ENCODE peak calls at places on chromosomes 3 and 15, in six cellular contexts. U, Y, L, K, O and J are unnamed samples.

GRCh38 chr15:41017051-41017735 is 63.9 kb downstream of the CHAC1 start:
- DNase-seq in U (no peak), K (no peak), Y (peak; percentile 69), O (no peak), L (no peak), J (no peak)

GRCh38 chr3:113948015-113948917 is 453 bp downstream of the ZDHHC23 start:
- DNase-seq in O (peak; percentile 22), K (peak; percentile 82), U (peak; percentile 32), Y (peak; percentile 76), L (no peak), J (peak; percentile 27)

GRCh38 chr15:59997070-59997701 is 6.9 kb upstream of the FOXB1 start:
- DNase-seq in U (no peak), Y (peak; percentile 95), K (no peak), O (no peak), L (no peak), J (no peak)

GRCh38 chr3:196141866-196142673 is 60.2 kb upstream of the TFRC start:
- DNase-seq in L (no peak), O (no peak), U (no peak), K (peak; percentile 70), Y (no peak), J (no peak)

GRCh38 chr15:63380828-63381282 is 791 bp downstream of the CA12 start:
- DNase-seq in Y (no peak), L (no peak), K (no peak), U (no peak), O (no peak), J (no peak)

GRCh38 chr3:193894121-193894863 is 241.7 kb upstream of the HES1 start:
- DNase-seq in O (no peak), U (no peak), K (peak; percentile 35), Y (no peak), L (no peak), J (peak; percentile 23)

GRCh38 chr3:58117561-58118305 is 93.0 kb downstream of the DNASE1L3 start:
- DNase-seq in K (peak; percentile 71), L (no peak), U (no peak), Y (no peak), O (peak; percentile 74), J (no peak)

GRCh38 chr3:30623375-30623774 is 17.0 kb downstream of the TGFBR2 start:
- DNase-seq in O (no peak), Y (no peak), U (no peak), L (no peak), K (no peak), J (no peak)

GRCh38 chr3:197475514-197475913 is 80.3 kb downstream of the BDH1 start:
- DNase-seq in O (no peak), U (no peak), L (no peak), K (no peak), Y (no peak), J (no peak)

GRCh38 chr15:100528833-100529428 is at the start of gene CERS3:
- DNase-seq in O (no peak), Y (no peak), L (no peak), U (no peak), K (no peak), J (no peak)

GRCh38 chr3:184769771-184770170 is 42.2 kb upstream of the VPS8 start:
- DNase-seq in L (no peak), Y (no peak), O (no peak), K (no peak), U (no peak), J (no peak)

GRCh38 chr3:133169669-133170068 is 131.5 kb downstream of the TMEM108 start:
- DNase-seq in O (no peak), U (no peak), Y (no peak), K (no peak), L (no peak), J (no peak)

GRCh38 chr3:65326574-65326973 is 638.8 kb upstream of the ADAMTS9 start:
- DNase-seq in O (no peak), U (no peak), K (no peak), Y (no peak), L (no peak), J (no peak)

GRCh38 chr15:48132874-48133273 is 12.1 kb downstream of the SLC24A5 start:
- DNase-seq in Y (no peak), O (no peak), K (no peak), L (no peak), U (no peak), J (no peak)

GRCh38 chr15:48126667-48127355 is 6.0 kb downstream of the SLC24A5 start:
- DNase-seq in K (no peak), Y (no peak), L (no peak), U (no peak), O (no peak), J (no peak)

DNA sequence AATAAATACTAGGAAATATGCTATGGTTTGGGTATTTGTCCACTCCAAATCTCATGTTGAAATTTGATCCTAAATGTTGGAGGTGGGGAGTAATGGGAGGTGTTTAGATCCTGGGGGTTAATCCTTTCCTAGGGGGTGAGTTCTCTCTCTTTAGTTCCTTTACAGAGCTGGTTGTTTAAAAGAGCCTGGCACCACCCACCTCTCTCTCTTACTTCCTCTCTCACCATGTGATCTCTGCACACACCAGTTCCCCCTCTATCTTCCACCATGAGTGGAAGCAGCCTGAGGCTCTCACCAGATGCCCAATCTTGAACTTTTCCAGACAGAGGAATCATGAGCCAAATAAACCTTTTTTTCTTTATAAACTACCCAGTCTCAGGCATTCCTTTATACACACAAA is 10.5 kb downstream of the SLC24A5 start:
- DNase-seq in O (no peak), L (no peak), K (no peak), U (no peak), Y (no peak), J (no peak)
- TF ChIP-seq CTCF in O (no peak), L (no peak), K (no peak), U (no peak), Y (no peak), J (no peak)

GRCh38 chr3:196322-197153 is at the start of gene CHL1:
- DNase-seq in L (peak; percentile 64), Y (no peak), K (no peak), O (no peak), U (no peak), J (no peak)

GRCh38 chr3:199815-200214 is 3.3 kb downstream of the CHL1 start:
- DNase-seq in K (no peak), L (no peak), O (no peak), Y (no peak), U (no peak), J (no peak)

GRCh38 chr3:197154-197855 is 742 bp downstream of the CHL1 start:
- DNase-seq in K (peak; percentile 62), Y (no peak), L (peak; percentile 66), O (peak; percentile 39), U (peak; percentile 7), J (no peak)

GRCh38 chr3:195662-196061 is 901 bp upstream of the CHL1 start:
- DNase-seq in Y (no peak), L (no peak), O (no peak), K (no peak), U (no peak), J (no peak)

DNA sequence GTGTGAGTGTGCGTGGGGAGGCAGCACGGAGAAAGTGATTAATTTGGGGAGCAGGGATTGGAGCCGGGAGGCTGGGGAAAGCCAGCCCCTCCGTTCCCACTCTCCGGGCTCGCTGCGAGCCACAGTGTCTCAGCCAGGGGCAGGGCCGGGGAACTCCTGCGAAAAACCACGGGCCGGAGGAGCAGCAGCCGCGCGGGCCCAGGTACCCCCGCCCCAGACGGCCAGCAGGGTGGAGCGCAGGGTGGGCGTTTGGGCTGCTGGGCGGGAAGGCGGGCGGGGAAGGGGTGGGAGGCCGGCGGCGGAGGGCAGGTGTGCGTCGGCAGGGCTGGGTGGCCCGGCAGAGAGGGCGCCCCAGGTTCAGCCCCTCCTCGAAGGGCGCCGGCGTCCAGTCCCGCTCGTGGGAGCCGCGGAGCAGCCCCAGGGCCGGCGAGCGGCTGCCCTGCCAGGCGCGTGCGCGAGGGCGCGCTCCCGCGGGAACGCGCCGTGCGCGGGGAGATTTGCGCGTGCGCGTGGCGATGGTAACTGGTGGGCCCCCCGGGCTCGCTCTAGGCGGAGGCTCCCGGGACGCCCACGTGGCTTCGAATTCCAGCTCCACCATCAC is 1.4 kb downstream of the CHL1 start:
- DNase-seq in O (peak; percentile 33), U (peak; percentile 5), L (no peak), Y (no peak), K (peak; percentile 55), J (no peak)
- H3K9me3 ChIP-seq in O (no peaks in the 10 kb centered on the region), U (no peaks in the 10 kb centered on the region), L (no peaks in the 10 kb centered on the region), Y (no peaks in the 10 kb centered on the region), K (no peaks in the 10 kb centered on the region), J (no peaks in the 10 kb centered on the region)

GRCh38 chr3:151578495-151578894 is 117.6 kb upstream of the IGSF10 start:
- DNase-seq in Y (no peak), K (no peak), L (no peak), U (no peak), O (no peak), J (no peak)
- TF ChIP-seq CTCF in Y (no peak), K (no peak), L (no peak), U (no peak), O (no peak), J (no peak)

GRCh38 chr15:47116698-47117097 is 600.6 kb upstream of the SEMA6D start:
- DNase-seq in L (no peak), K (no peak), O (no peak), Y (no peak), U (no peak), J (no peak)

GRCh38 chr15:47124430-47125102 is 592.7 kb upstream of the SEMA6D start:
- DNase-seq in O (no peak), L (no peak), K (no peak), Y (no peak), U (no peak), J (no peak)

GRCh38 chr15:47119349-47119748 is 598.0 kb upstream of the SEMA6D start:
- DNase-seq in K (no peak), Y (no peak), U (no peak), O (no peak), L (no peak), J (no peak)
- H3K9me3 ChIP-seq in K (no peaks in the 10 kb centered on the region), Y (no peaks in the 10 kb centered on the region), U (no peaks in the 10 kb centered on the region), O (no peaks in the 10 kb centered on the region), L (peaks cover 2% of the 10 kb centered on the region), J (peaks cover 27% of the 10 kb centered on the region)

GRCh38 chr15:39882602-39883001 is 37.5 kb downstream of the GPR176 start:
- DNase-seq in U (no peak), K (no peak), O (no peak), L (no peak), Y (no peak), J (no peak)
- TF ChIP-seq CTCF in U (no peak), K (no peak), O (no peak), L (no peak), Y (no peak), J (no peak)

GRCh38 chr15:87620393-87620792 is 636.1 kb downstream of the NTRK3 start:
- DNase-seq in Y (no peak), L (no peak), K (no peak), O (no peak), U (no peak), J (no peak)
- H3K9me3 ChIP-seq in Y (no peaks in the 10 kb centered on the region), L (no peaks in the 10 kb centered on the region), K (no peaks in the 10 kb centered on the region), O (no peaks in the 10 kb centered on the region), U (no peaks in the 10 kb centered on the region), J (no peaks in the 10 kb centered on the region)